ENCODE peak calls at places on chromosomes 1 and 21, in ten cellular contexts. R is NCI-H1105, Q is nephron progenitor cell, F is ELR, L is EH, N is posterior cingulate gyrus, H is SW480, V is bronchial epithelial cell, Y is GM12892, M is IMR-90. A is an unnamed sample.

GRCh38 chr1:221344693-221345092 is 397.2 kb downstream of the DUSP10 start:
- DNase-seq in R (no peak), Q (no peak), F (peak), L (peak), N (no peak), H (no peak), V (peak), Y (no peak), M (peak), A (no peak)

GRCh38 chr1:55141295-55141893 is 73.8 kb downstream of the USP24 start:
- DNase-seq in R (no peak), Q (no peak), F (no peak), L (peak), N (no peak), H (no peak), V (no peak), Y (no peak), M (no peak), A (no peak)

GRCh38 chr1:154351363-154352068 is 26.2 kb downstream of the ATP8B2 start:
- DNase-seq in R (peak), Q (no peak), F (no peak), L (no peak), N (no peak), H (no peak), V (peak), Y (no peak), M (no peak), A (no peak)

GRCh38 chr1:185401019-185401418 is 84.0 kb upstream of the IVNS1ABP start:
- DNase-seq in R (no peak), Q (no peak), F (peak), L (peak), N (no peak), H (no peak), V (peak), Y (no peak), M (peak), A (no peak)

GRCh38 chr1:29383972-29384371 is 147.7 kb downstream of the PTPRU start:
- DNase-seq in R (no peak), Q (no peak), F (peak), L (peak), N (no peak), H (no peak), V (peak), Y (no peak), M (peak), A (no peak)

GRCh38 chr1:8520483-8520966 is 202.6 kb downstream of the SLC45A1 start:
- DNase-seq in R (no peak), Q (no peak), F (no peak), L (peak), N (no peak), H (no peak), V (no peak), Y (no peak), M (no peak), A (no peak)

GRCh38 chr1:162632743-162633326 is 571 bp downstream of the DDR2 start:
- DNase-seq in R (no peak), Q (no peak), F (no peak), L (peak), N (no peak), H (no peak), V (no peak), Y (no peak), M (peak), A (no peak)

GRCh38 chr1:205369621-205370230 is 13.0 kb upstream of the KLHDC8A start:
- DNase-seq in R (no peak), Q (no peak), F (no peak), L (no peak), N (no peak), H (no peak), V (no peak), Y (no peak), M (peak), A (no peak)

GRCh38 chr1:59136541-59137335 is 160.2 kb upstream of the FGGY start:
- DNase-seq in R (no peak), Q (no peak), F (peak), L (peak), N (no peak), H (no peak), V (peak), Y (no peak), M (no peak), A (no peak)

GRCh38 chr1:116982319-116983004 is 19.1 kb upstream of the CD101 start:
- DNase-seq in R (no peak), Q (no peak), F (no peak), L (no peak), N (no peak), H (no peak), V (no peak), Y (no peak), M (no peak), A (no peak)

GRCh38 chr1:97304366-97304765 is 582.8 kb downstream of the PTBP2 start:
- DNase-seq in R (no peak), Q (no peak), F (no peak), L (no peak), N (no peak), H (no peak), V (no peak), Y (no peak), M (no peak), A (no peak)

GRCh38 chr1:24323281-24323680 is 4.1 kb downstream of the GRHL3 start:
- DNase-seq in R (no peak), Q (no peak), F (no peak), L (no peak), N (no peak), H (peak), V (peak), Y (no peak), M (no peak), A (no peak)

GRCh38 chr1:47592296-47592975 is 154.6 kb downstream of the FOXD2 start:
- DNase-seq in R (peak), Q (no peak), F (no peak), L (no peak), N (peak), H (peak), V (no peak), Y (no peak), M (no peak), A (no peak)

GRCh38 chr1:61268546-61269243 is 186.3 kb downstream of the NFIA start:
- DNase-seq in R (no peak), Q (no peak), F (no peak), L (no peak), N (no peak), H (no peak), V (no peak), Y (no peak), M (no peak), A (no peak)

GRCh38 chr1:5725855-5726585 is 266.2 kb downstream of the NPHP4 start:
- DNase-seq in R (no peak), Q (no peak), F (no peak), L (no peak), N (peak), H (no peak), V (no peak), Y (no peak), M (no peak), A (no peak)

GRCh38 chr1:15290382-15290781 is 43.4 kb downstream of the FHAD1 start:
- DNase-seq in R (no peak), Q (no peak), F (peak), L (peak), N (no peak), H (peak), V (peak), Y (no peak), M (peak), A (no peak)

GRCh38 chr1:54559771-54560231 is 11.8 kb downstream of the ACOT11 start:
- DNase-seq in R (no peak), Q (no peak), F (no peak), L (no peak), N (no peak), H (no peak), V (no peak), Y (no peak), M (no peak), A (no peak)

GRCh38 chr1:59994302-59995198 is 68.0 kb upstream of the CYP2J2 start:
- DNase-seq in R (no peak), Q (no peak), F (no peak), L (peak), N (no peak), H (no peak), V (no peak), Y (no peak), M (no peak), A (no peak)

GRCh38 chr1:98035587-98035986 is 114.8 kb upstream of the DPYD start:
- DNase-seq in R (peak), Q (no peak), F (no peak), L (no peak), N (peak), H (no peak), V (no peak), Y (no peak), M (no peak), A (no peak)

GRCh38 chr1:9721606-9722377 is 70.3 kb downstream of the PIK3CD start:
- DNase-seq in R (peak), Q (peak), F (peak), L (peak), N (no peak), H (no peak), V (no peak), Y (peak), M (no peak), A (no peak)

GRCh38 chr1:68788762-68789161 is 291.9 kb upstream of the DEPDC1 start:
- DNase-seq in R (no peak), Q (no peak), F (no peak), L (no peak), N (no peak), H (no peak), V (no peak), Y (no peak), M (no peak), A (no peak)

GRCh38 chr1:221487781-221488520 is 253.9 kb downstream of the DUSP10 start:
- DNase-seq in R (no peak), Q (no peak), F (peak), L (peak), N (no peak), H (peak), V (peak), Y (no peak), M (peak), A (no peak)

GRCh38 chr1:19877351-19877750 is 4.8 kb upstream of the OTUD3 start:
- DNase-seq in R (no peak), Q (no peak), F (no peak), L (no peak), N (no peak), H (no peak), V (no peak), Y (no peak), M (no peak), A (no peak)

GRCh38 chr1:161226759-161227158 is 899 bp downstream of the TOMM40L start:
- DNase-seq in R (no peak), Q (no peak), F (peak), L (no peak), N (no peak), H (no peak), V (no peak), Y (no peak), M (no peak), A (no peak)

GRCh38 chr21:33813832-33814231 is 101.8 kb downstream of the ATP5PO start:
- DNase-seq in R (no peak), Q (no peak), F (no peak), L (no peak), N (no peak), H (no peak), V (no peak), Y (no peak), M (no peak), A (no peak)

GRCh38 chr1:230458509-230458908 is 32.4 kb upstream of the PGBD5 start:
- DNase-seq in R (no peak), Q (no peak), F (peak), L (peak), N (no peak), H (no peak), V (peak), Y (no peak), M (no peak), A (no peak)

GRCh38 chr1:67791686-67792475 is 41.4 kb downstream of the GNG12 start:
- DNase-seq in R (no peak), Q (no peak), F (peak), L (peak), N (no peak), H (no peak), V (peak), Y (no peak), M (peak), A (no peak)

GRCh38 chr1:55813619-55814018 is 598.5 kb upstream of the USP24 start:
- DNase-seq in R (no peak), Q (no peak), F (no peak), L (peak), N (no peak), H (peak), V (no peak), Y (no peak), M (peak), A (peak)

GRCh38 chr1:19651141-19651737 is 7.1 kb downstream of the NBL1 start:
- DNase-seq in R (peak), Q (peak), F (peak), L (peak), N (peak), H (no peak), V (no peak), Y (peak), M (peak), A (no peak)

GRCh38 chr1:34166191-34167090 is 1.4 kb upstream of the CSMD2 start:
- DNase-seq in R (no peak), Q (peak), F (no peak), L (peak), N (peak), H (no peak), V (no peak), Y (no peak), M (no peak), A (no peak)

GRCh38 chr1:10161121-10161520 is 49.2 kb upstream of the KIF1B start:
- DNase-seq in R (no peak), Q (no peak), F (no peak), L (no peak), N (no peak), H (no peak), V (no peak), Y (no peak), M (no peak), A (no peak)

GRCh38 chr21:41611966-41612606 is 104.1 kb upstream of the TMPRSS2 start:
- DNase-seq in R (peak), Q (no peak), F (peak), L (peak), N (peak), H (peak), V (peak), Y (no peak), M (peak), A (peak)

GRCh38 chr1:51989582-51990477 is 670 bp downstream of the RAB3B start:
- DNase-seq in R (no peak), Q (peak), F (peak), L (no peak), N (no peak), H (no peak), V (no peak), Y (no peak), M (no peak), A (no peak)

GRCh38 chr1:206001476-206001888 is 1.7 kb downstream of the RAB7B start:
- DNase-seq in R (no peak), Q (no peak), F (peak), L (peak), N (no peak), H (peak), V (peak), Y (no peak), M (peak), A (peak)

GRCh38 chr1:6703016-6703415 is 1.4 kb upstream of the DNAJC11 start:
- DNase-seq in R (no peak), Q (no peak), F (peak), L (no peak), N (no peak), H (no peak), V (no peak), Y (no peak), M (peak), A (no peak)